ENCODE peak calls at places on chromosomes 16 and 17, in four cellular contexts. One of them, this sample, is unnamed.

GRCh38 chr17:82327757-82328140 is 5.8 kb downstream of the SECTM1 start:
- DNase-seq in HTR-8/SVneo: no peak
- DNase-seq in iris pigment epithelial cell: no peak
- DNase-seq in CD8-positive, alpha-beta memory T cell: no peak
- DNase-seq in this sample: no peak

GRCh38 chr17:56699186-56699895 is 105.8 kb downstream of the NOG start:
- DNase-seq in HTR-8/SVneo: peak
- DNase-seq in iris pigment epithelial cell: peak
- DNase-seq in CD8-positive, alpha-beta memory T cell: no peak
- DNase-seq in this sample: peak

GRCh38 chr17:48055531-48056245 is 7.5 kb downstream of the NFE2L1 start:
- DNase-seq in iris pigment epithelial cell: peak
- DNase-seq in HTR-8/SVneo: no peak
- DNase-seq in CD8-positive, alpha-beta memory T cell: no peak
- DNase-seq in this sample: peak

GRCh38 chr17:3964203-3965122 is at the start of gene ATP2A3:
- DNase-seq in HTR-8/SVneo: peak
- DNase-seq in iris pigment epithelial cell: no peak
- DNase-seq in CD8-positive, alpha-beta memory T cell: peak
- DNase-seq in this sample: no peak

GRCh38 chr16:65070831-65071230 is 51.0 kb downstream of the CDH11 start:
- DNase-seq in HTR-8/SVneo: peak
- DNase-seq in iris pigment epithelial cell: peak
- DNase-seq in CD8-positive, alpha-beta memory T cell: no peak
- DNase-seq in this sample: peak

GRCh38 chr16:49276646-49277385 is 4.8 kb downstream of the CBLN1 start:
- DNase-seq in iris pigment epithelial cell: no peak
- DNase-seq in CD8-positive, alpha-beta memory T cell: no peak
- DNase-seq in HTR-8/SVneo: no peak
- DNase-seq in this sample: no peak

GRCh38 chr17:50817142-50817751 is 18.1 kb upstream of the WFIKKN2 start:
- DNase-seq in HTR-8/SVneo: peak
- DNase-seq in iris pigment epithelial cell: no peak
- DNase-seq in CD8-positive, alpha-beta memory T cell: peak
- DNase-seq in this sample: no peak

GRCh38 chr16:69253796-69254426 is 57.2 kb upstream of the VPS4A start:
- DNase-seq in CD8-positive, alpha-beta memory T cell: no peak
- DNase-seq in iris pigment epithelial cell: peak
- DNase-seq in HTR-8/SVneo: no peak
- DNase-seq in this sample: peak

GRCh38 chr16:7449808-7450207 is 117.2 kb downstream of the RBFOX1 start:
- DNase-seq in HTR-8/SVneo: no peak
- DNase-seq in CD8-positive, alpha-beta memory T cell: no peak
- DNase-seq in iris pigment epithelial cell: no peak
- DNase-seq in this sample: no peak

This sample was measured in astrocyte.